ENCODE peak calls at places on chromosomes 4 and X, in five cellular contexts. W is stimulated activated CD4-positive, alpha-beta T cell treated with anti-CD3 and anti-CD28 coated beads, Interleukin-4, amount 100 ng/mL, for 4 hours; I is cardiac muscle cell; E is activated naive CD4-positive, alpha-beta T cell treated with Interleukin-2 at 50 U/mL for 16 hours; D is NCI-H1092 treated with DMSO at 0.1 percent for 48 hours. P is an unnamed sample.

GRCh38 chr4:146336413-146336807 is 122.1 kb downstream of the REELD1 start:
- DNase-seq in E (no peak), I (no peak), W (no peak), D (peak; percentile 14), P (no peak)

GRCh38 chr4:8593268-8594096 is 917 bp downstream of the CPZ start:
- DNase-seq in E (no peak), D (no peak), I (no peak), W (no peak), P (no peak)

GRCh38 chrX:100731441-100732281 is at the start of gene SYTL4:
- DNase-seq in E (no peak), D (peak; percentile 42), I (no peak), W (no peak), P (no peak)

GRCh38 chr4:37604464-37604863 is 81.7 kb downstream of the RELL1 start:
- DNase-seq in W (no peak), E (no peak), D (no peak), I (peak; percentile 39), P (no peak)

GRCh38 chr4:6415306-6415705 is 57.1 kb downstream of the PPP2R2C start:
- DNase-seq in E (no peak), W (no peak), D (no peak), I (no peak), P (no peak)

GRCh38 chr4:83582289-83582756 is 46.4 kb downstream of the GPAT3 start:
- DNase-seq in W (no peak), D (peak; percentile 50), E (no peak), I (peak; percentile 67), P (no peak)

GRCh38 chr4:142201041-142201440 is 564.7 kb downstream of the IL15 start:
- DNase-seq in W (no peak), I (peak; percentile 16), E (no peak), D (no peak), P (no peak)

GRCh38 chr4:174218127-174218790 is 65.2 kb downstream of the FBXO8 start:
- DNase-seq in D (no peak), I (peak; percentile 49), W (no peak), E (no peak), P (no peak)

GRCh38 chr4:723706-724105 is 18.1 kb downstream of the PCGF3 start:
- DNase-seq in D (no peak), W (no peak), I (no peak), E (no peak), P (no peak)

GRCh38 chrX:153924149-153924861 is 1.8 kb downstream of the ARHGAP4 start:
- DNase-seq in W (no peak), I (peak; percentile 64), E (peak; percentile 31), D (peak; percentile 59), P (no peak)

GRCh38 chr4:8820178-8821102 is 51.2 kb downstream of the HMX1 start:
- DNase-seq in I (no peak), D (no peak), W (no peak), E (no peak), P (no peak)

GRCh38 chrX:123188081-123188480 is 4.0 kb downstream of the GRIA3 start:
- DNase-seq in I (no peak), D (no peak), E (no peak), W (no peak), P (no peak)

GRCh38 chrX:146396409-146396808 is 413.2 kb upstream of the CXorf51B start:
- DNase-seq in I (no peak), D (no peak), E (no peak), W (no peak), P (no peak)

GRCh38 chr4:184416913-184417734 is 57.2 kb downstream of the IRF2 start:
- DNase-seq in E (peak; percentile 56), D (no peak), I (peak; percentile 28), W (peak; percentile 18), P (no peak)

GRCh38 chrX:84735025-84735424 is 232.8 kb upstream of the HDX start:
- DNase-seq in D (no peak), I (no peak), W (no peak), E (no peak), P (no peak)

GRCh38 chr4:118265312-118266144 is 87.3 kb downstream of the PRSS12 start:
- DNase-seq in E (peak; percentile 20), W (peak; percentile 33), D (peak; percentile 33), I (peak; percentile 42), P (no peak)

GRCh38 chr4:95898226-95898625 is 58.3 kb downstream of the PDHA2 start:
- DNase-seq in D (no peak), E (no peak), W (no peak), I (no peak), P (no peak)

GRCh38 chrX:110145854-110146253 is 142.9 kb downstream of the TMEM164 start:
- DNase-seq in D (peak; percentile 14), W (peak; percentile 2), I (peak; percentile 48), E (peak; percentile 23), P (no peak)

GRCh38 chrX:9995855-9996339 is 28.7 kb downstream of the CLDN34 start:
- DNase-seq in I (peak; percentile 89), E (peak; percentile 76), D (peak; percentile 81), W (peak; percentile 73), P (no peak)

GRCh38 chrX:39398215-39398972 is 597.1 kb downstream of the MID1IP1 start:
- DNase-seq in D (peak; percentile 44), E (no peak), W (no peak), I (no peak), P (no peak)

GRCh38 chr4:168449740-168450442 is 30.4 kb downstream of the DDX60L start:
- DNase-seq in D (no peak), I (peak; percentile 70), W (no peak), E (peak; percentile 10), P (no peak)

GRCh38 chr4:24394041-24394440 is 190.3 kb downstream of the DHX15 start:
- DNase-seq in E (no peak), I (no peak), W (no peak), D (no peak), P (no peak)

GRCh38 chr4:144355809-144356757 is 215.6 kb upstream of the GYPA start:
- DNase-seq in D (no peak), E (no peak), W (no peak), I (peak; percentile 96), P (peak; percentile 99)

GRCh38 chr4:42149004-42149403 is 3.5 kb downstream of the BEND4 start:
- DNase-seq in I (no peak), W (no peak), D (no peak), E (no peak), P (no peak)

GRCh38 chr4:95693594-95693993 is 144.8 kb upstream of the UNC5C start:
- DNase-seq in E (no peak), W (no peak), I (peak; percentile 46), D (peak; percentile 2), P (no peak)

GRCh38 chr4:41160010-41160789 is 54.1 kb downstream of the APBB2 start:
- DNase-seq in D (no peak), E (no peak), W (no peak), I (peak; percentile 93), P (peak; percentile 97)

GRCh38 chrX:122475306-122475705 is 708.8 kb upstream of the GRIA3 start:
- DNase-seq in E (no peak), W (no peak), I (no peak), D (no peak), P (no peak)

GRCh38 chr4:2943364-2944090 is 19.7 kb downstream of the NOP14 start:
- DNase-seq in I (no peak), D (no peak), E (no peak), W (no peak), P (no peak)

GRCh38 chrX:10217218-10217617 is 60.4 kb downstream of the CLCN4 start:
- DNase-seq in D (no peak), I (no peak), E (no peak), W (no peak), P (no peak)

GRCh38 chrX:44580466-44580865 is 37.8 kb upstream of the FUNDC1 start:
- DNase-seq in I (peak; percentile 24), W (no peak), E (no peak), D (no peak), P (no peak)

GRCh38 chr4:6062133-6062532 is 43.9 kb upstream of the C4orf50 start:
- DNase-seq in I (no peak), W (no peak), D (no peak), E (no peak), P (no peak)

GRCh38 chr4:113462286-113462685 is 299.3 kb downstream of the CAMK2D start:
- DNase-seq in D (no peak), E (no peak), I (no peak), W (no peak), P (no peak)

GRCh38 chr4:176534566-176534965 is 214.8 kb downstream of the SPCS3 start:
- DNase-seq in E (no peak), D (no peak), I (peak; percentile 58), W (no peak), P (no peak)